ENCODE peak calls at places on chromosomes 12 and 14, in ten cellular contexts. N is GM03348, V is foreskin fibroblast, S is T-helper 1 cell, L is progenitor cell of endocrine pancreas, W is fibroblast of the aortic adventitia, K is GM10248, U is fibroblast of lung, R is ELR, Q is RCC 7860. I is an unnamed sample.

GRCh38 chr12:57844725-57845477 is 1.6 kb downstream of the CTDSP2 start:
- DNase-seq in N (peak; percentile 91), V (peak; percentile 94), S (no peak), L (peak; percentile 23), W (peak; percentile 93), K (peak; percentile 58), U (peak; percentile 73), R (peak; percentile 88), Q (peak; percentile 49), I (peak; percentile 89)

GRCh38 chr12:21656931-21657335 is 709 bp downstream of the LDHB start:
- DNase-seq in N (peak; percentile 51), V (peak; percentile 21), S (no peak), L (no peak), W (peak; percentile 52), K (peak; percentile 23), U (peak; percentile 50), R (peak; percentile 61), Q (peak; percentile 10), I (peak; percentile 75)

GRCh38 chr12:11014234-11014633 is 8.2 kb downstream of the TAS2R19 start:
- DNase-seq in N (no peak), V (no peak), S (no peak), L (no peak), W (peak; percentile 26), K (no peak), U (peak; percentile 5), R (peak; percentile 13), Q (no peak), I (no peak)

GRCh38 chr14:42469637-42470426 is 863.2 kb downstream of the LRFN5 start:
- DNase-seq in N (no peak), V (no peak), S (no peak), L (no peak), W (peak; percentile 0), K (no peak), U (no peak), R (peak; percentile 76), Q (peak; percentile 71), I (no peak)

GRCh38 chr12:52090291-52090690 is 10.8 kb downstream of the SMIM41 start:
- DNase-seq in N (peak; percentile 1), V (no peak), S (no peak), L (no peak), W (no peak), K (peak; percentile 11), U (no peak), R (no peak), Q (no peak), I (no peak)

GRCh38 chr12:120102189-120103043 is 14.1 kb downstream of the RAB35 start:
- DNase-seq in N (no peak), V (no peak), S (no peak), L (no peak), W (no peak), K (no peak), U (no peak), R (no peak), Q (no peak), I (no peak)

GRCh38 chr14:53767566-53767965 is 189.1 kb downstream of the BMP4 start:
- DNase-seq in N (no peak), V (no peak), S (no peak), L (no peak), W (no peak), K (no peak), U (peak; percentile 42), R (no peak), Q (no peak), I (no peak)

GRCh38 chr14:52333823-52334657 is 19.9 kb downstream of the PTGER2 start:
- DNase-seq in N (no peak), V (no peak), S (no peak), L (no peak), W (peak; percentile 31), K (no peak), U (no peak), R (no peak), Q (no peak), I (no peak)

GRCh38 chr14:86787782-86788181 is 1205.2 kb downstream of the GALC start:
- DNase-seq in N (peak; percentile 6), V (peak; percentile 30), S (no peak), L (no peak), W (peak; percentile 70), K (no peak), U (peak; percentile 14), R (peak; percentile 39), Q (peak; percentile 39), I (peak; percentile 80)

GRCh38 chr14:68016243-68016914 is 196.8 kb downstream of the RAD51B start:
- DNase-seq in N (peak; percentile 34), V (no peak), S (no peak), L (no peak), W (peak; percentile 62), K (no peak), U (peak; percentile 67), R (peak; percentile 26), Q (no peak), I (peak; percentile 59)

GRCh38 chr14:67618617-67619063 is 1.1 kb upstream of the ARG2 start:
- DNase-seq in N (peak; percentile 83), V (peak; percentile 55), S (no peak), L (no peak), W (peak; percentile 88), K (peak; percentile 61), U (peak; percentile 71), R (peak; percentile 88), Q (peak; percentile 41), I (peak; percentile 94)

GRCh38 chr12:38587594-38587993 is 271.0 kb downstream of the ALG10B start:
- DNase-seq in N (no peak), V (no peak), S (no peak), L (no peak), W (no peak), K (no peak), U (no peak), R (no peak), Q (no peak), I (no peak)

GRCh38 chr14:54711812-54712211 is 144.9 kb downstream of the SAMD4A start:
- DNase-seq in N (no peak), V (no peak), S (no peak), L (no peak), W (no peak), K (no peak), U (no peak), R (no peak), Q (no peak), I (no peak)

GRCh38 chr12:16586350-16587109 is 19.4 kb downstream of the LMO3 start:
- DNase-seq in N (peak; percentile 23), V (no peak), S (no peak), L (no peak), W (peak; percentile 97), K (no peak), U (peak; percentile 90), R (no peak), Q (no peak), I (no peak)

GRCh38 chr12:96483116-96483515 is 6.3 kb upstream of the CFAP54 start:
- DNase-seq in N (no peak), V (no peak), S (no peak), L (no peak), W (no peak), K (no peak), U (no peak), R (no peak), Q (no peak), I (no peak)

GRCh38 chr12:38689704-38690103 is 215.7 kb downstream of the CPNE8 start:
- DNase-seq in N (no peak), V (peak; percentile 1), S (no peak), L (no peak), W (peak; percentile 40), K (no peak), U (peak; percentile 41), R (no peak), Q (no peak), I (no peak)

GRCh38 chr14:20469890-20470858 is 968 bp downstream of the PNP start:
- DNase-seq in N (peak; percentile 74), V (peak; percentile 80), S (peak; percentile 27), L (no peak), W (peak; percentile 58), K (peak; percentile 45), U (peak; percentile 68), R (peak; percentile 87), Q (peak; percentile 75), I (peak; percentile 73)

GRCh38 chr14:101072531-101072930 is 169.0 kb upstream of the RTL1 start:
- DNase-seq in N (no peak), V (no peak), S (no peak), L (peak; percentile 8), W (no peak), K (no peak), U (peak; percentile 25), R (no peak), Q (no peak), I (peak; percentile 40)